ENCODE peak calls at places on chromosomes 4 and X, in five cellular contexts. M, B, Y, H and Z are unnamed samples.

GRCh38 chr4:173448919-173449641 is 50.2 kb upstream of the SCRG1 start:
- DNase-seq in M (no peak), Y (no peak), B (no peak), H (no peak), Z (no peak)

GRCh38 chr4:150589174-150589573 is 7.2 kb downstream of the MAB21L2 start:
- DNase-seq in H (no peak), B (no peak), Y (no peak), M (no peak), Z (no peak)

GRCh38 chr4:139099366-139099982 is 77.5 kb downstream of the ELF2 start:
- DNase-seq in Y (peak), M (peak), B (peak), H (peak), Z (peak)

GRCh38 chr4:118076958-118077766 is 42.9 kb downstream of the NDST3 start:
- DNase-seq in M (peak), Y (no peak), H (no peak), B (peak), Z (no peak)

GRCh38 chr4:13160906-13161305 is 323.2 kb downstream of the RAB28 start:
- DNase-seq in Y (no peak), B (no peak), M (no peak), H (no peak), Z (no peak)

GRCh38 chrX:3712080-3712869 is 1.2 kb downstream of the PRKX start:
- DNase-seq in Y (no peak), H (no peak), B (no peak), M (peak), Z (peak)

GRCh38 chrX:54029543-54030143 is 14.6 kb downstream of the PHF8 start:
- DNase-seq in H (no peak), Y (no peak), B (no peak), M (no peak), Z (no peak)

GRCh38 chr4:10456270-10457254 is 664 bp downstream of the ZNF518B start:
- DNase-seq in B (peak), H (no peak), Y (peak), M (peak), Z (no peak)

GRCh38 chrX:107678957-107679740 is 50.8 kb downstream of the PRPS1 start:
- DNase-seq in B (no peak), Y (peak), M (no peak), H (no peak), Z (no peak)

GRCh38 chrX:1807301-1807731 is 192.5 kb downstream of the ASMT start:
- DNase-seq in Y (no peak), M (no peak), B (no peak), H (no peak), Z (no peak)

GRCh38 chrX:104108955-104109354 is 3.4 kb upstream of the ZCCHC18 start:
- DNase-seq in Y (no peak), H (no peak), B (no peak), M (no peak), Z (no peak)

GRCh38 chr4:54525602-54526001 is 132.2 kb upstream of the KIT start:
- DNase-seq in B (no peak), H (no peak), M (no peak), Y (no peak), Z (peak)

GRCh38 chr4:124641715-124642380 is 70.7 kb downstream of the ANKRD50 start:
- DNase-seq in Y (no peak), H (peak), M (no peak), B (peak), Z (peak)

GRCh38 chr4:183601381-183601780 is 57.6 kb downstream of the RWDD4 start:
- DNase-seq in B (no peak), M (no peak), Y (no peak), H (no peak), Z (no peak)

GRCh38 chrX:110987292-110987691 is 108.7 kb upstream of the PAK3 start:
- DNase-seq in B (no peak), M (peak), H (no peak), Y (no peak), Z (no peak)

GRCh38 chr4:152117501-152117900 is 356.7 kb upstream of the GATB start:
- DNase-seq in Y (no peak), B (no peak), H (no peak), M (no peak), Z (no peak)

GRCh38 chrX:44157293-44157692 is 184.1 kb upstream of the NDP start:
- DNase-seq in M (no peak), Y (no peak), B (no peak), H (no peak), Z (no peak)

GRCh38 chrX:86039625-86040568 is 7.5 kb downstream of the CHM start:
- DNase-seq in H (no peak), Y (no peak), M (no peak), B (no peak), Z (no peak)

GRCh38 chr4:5799406-5799805 is 88.4 kb downstream of the EVC start:
- DNase-seq in H (no peak), Y (no peak), B (no peak), M (no peak), Z (no peak)

DNA sequence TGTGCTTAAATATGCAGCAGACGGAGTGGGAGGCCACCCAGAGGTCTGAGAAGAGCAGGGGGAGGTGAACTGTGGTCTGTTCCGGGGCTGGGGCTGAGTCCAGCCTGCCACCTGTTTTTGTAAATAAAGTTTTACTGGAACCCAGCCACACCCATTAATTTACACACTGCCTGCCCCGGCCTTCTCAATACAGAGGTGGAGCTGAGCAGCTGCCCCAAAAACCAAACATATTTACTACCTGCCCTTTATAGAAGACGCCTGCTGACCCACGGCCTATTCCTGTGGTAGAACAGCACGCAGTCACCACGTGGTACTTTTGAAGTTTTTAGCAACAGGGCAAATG is 45.9 kb downstream of the FGFRL1 start:
- DNase-seq in Y (no peak), H (no peak), B (no peak), M (no peak), Z (no peak)
- TF ChIP-seq CTCF in Y (no peak), H (no peak), B (no peak), M (no peak), Z (no peak)

GRCh38 chr4:146976145-146976544 is 30.5 kb upstream of the TTC29 start:
- DNase-seq in B (no peak), Y (no peak), H (no peak), M (no peak), Z (no peak)

GRCh38 chr4:146969126-146969525 is 23.5 kb upstream of the TTC29 start:
- DNase-seq in B (no peak), M (no peak), Y (no peak), H (no peak), Z (no peak)

GRCh38 chr4:146975535-146975934 is 29.9 kb upstream of the TTC29 start:
- DNase-seq in B (no peak), H (no peak), Y (no peak), M (peak), Z (no peak)

DNA sequence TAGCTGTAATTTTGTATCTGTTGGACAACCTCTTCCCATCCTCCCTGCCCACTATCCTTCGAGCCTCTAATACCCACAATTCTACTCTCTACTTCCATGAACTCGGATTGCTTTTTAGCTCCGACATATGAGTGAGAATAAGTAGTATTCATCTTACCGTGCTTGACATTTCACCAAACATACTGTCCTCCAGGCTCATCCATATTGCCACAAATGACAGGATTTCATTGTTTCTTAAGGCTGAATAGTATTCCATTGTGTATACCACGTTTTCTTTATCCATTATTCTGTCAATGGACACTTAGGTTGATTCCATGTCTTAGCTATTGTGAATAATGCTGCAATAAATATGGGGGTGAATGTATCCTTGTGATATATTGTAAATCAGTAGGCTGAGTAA is 26.4 kb upstream of the TTC29 start:
- DNase-seq in M (no peak), H (no peak), Y (no peak), B (no peak), Z (no peak)
- TF ChIP-seq CTCF in M (no peak), H (no peak), Y (no peak), B (no peak), Z (no peak)

GRCh38 chrX:48933757-48934156 is 14.9 kb upstream of the PIM2 start:
- DNase-seq in M (no peak), Y (no peak), B (no peak), H (no peak), Z (no peak)
- TF ChIP-seq CTCF in M (no peak), Y (no peak), B (no peak), H (no peak), Z (no peak)

GRCh38 chrX:69424161-69424560 is 80.0 kb upstream of the NALF2 start:
- DNase-seq in B (peak), Y (no peak), M (peak), H (no peak), Z (peak)
- TF ChIP-seq CTCF in B (peak), Y (no peak), M (no peak), H (peak), Z (no peak)

DNA sequence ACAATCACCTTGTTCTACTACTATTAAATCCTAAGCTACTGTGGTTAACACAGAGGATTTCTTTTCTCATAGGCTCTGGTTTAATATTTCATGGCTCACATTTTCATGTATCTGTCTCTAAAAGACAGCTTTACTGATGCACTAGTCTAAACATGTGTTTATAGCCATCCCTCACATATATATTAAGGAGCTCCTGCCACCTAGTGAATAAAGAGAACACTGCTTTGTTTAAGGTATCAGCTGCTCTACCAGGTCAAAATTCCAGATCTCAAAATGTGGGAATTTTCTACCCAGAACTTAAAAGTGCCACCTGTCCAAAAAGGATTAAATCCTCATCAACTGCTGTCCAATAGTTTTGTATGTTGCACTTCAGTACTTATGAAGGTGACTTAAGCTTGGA is 188.5 kb upstream of the TEX13C start:
- DNase-seq in H (no peak), M (no peak), Y (no peak), B (no peak), Z (no peak)
- TF ChIP-seq CTCF in H (no peak), M (no peak), Y (no peak), B (no peak), Z (no peak)